ENCODE peak calls at places on chromosomes 4 and X, in nine cellular contexts. W is endothelial cell of umbilical vein, B is HL-60, K is GM12892, U is suprapubic skin, P is HCT116, F is HepG2, D is breast epithelium, T is esophagus muscularis mucosa. Y is an unnamed sample.
A peak's percentile ranks its signal among the peaks of the same experiment; 100 is the strongest.

GRCh38 chr4:147349199-147349598 is 131.7 kb upstream of the EDNRA start:
- DNase-seq in W (no peak), B (no peak), K (no peak), U (no peak), P (no peak), F (no peak), D (no peak), T (no peak), Y (no peak)

GRCh38 chr4:22634541-22635181 is 58.1 kb upstream of the GBA3 start:
- DNase-seq in W (no peak), B (no peak), K (no peak), U (no peak), P (no peak), F (no peak), D (no peak), T (no peak), Y (no peak)

GRCh38 chrX:130741584-130741983 is 161.4 kb downstream of the ENOX2 start:
- DNase-seq in W (peak; percentile 39), B (no peak), K (no peak), U (no peak), P (no peak), F (no peak), D (no peak), T (no peak), Y (no peak)

GRCh38 chr4:100679926-100680325 is 162.1 kb upstream of the EMCN start:
- DNase-seq in W (peak; percentile 14), B (no peak), K (no peak), U (no peak), P (no peak), F (no peak), D (no peak), T (no peak), Y (no peak)

GRCh38 chr4:139530833-139531427 is 25.1 kb downstream of the SETD7 start:
- DNase-seq in W (peak; percentile 50), B (peak; percentile 78), K (peak; percentile 20), U (no peak), P (peak; percentile 13), F (peak; percentile 35), D (no peak), T (no peak), Y (peak; percentile 42)

GRCh38 chr4:110516106-110516922 is 40.4 kb downstream of the ENPEP start:
- DNase-seq in W (peak; percentile 86), B (peak; percentile 49), K (no peak), U (no peak), P (peak; percentile 72), F (peak; percentile 68), D (peak; percentile 73), T (no peak), Y (no peak)

GRCh38 chr4:70915048-70915815 is 13.1 kb downstream of the MOB1B start:
- DNase-seq in W (no peak), B (no peak), K (no peak), U (no peak), P (no peak), F (no peak), D (no peak), T (no peak), Y (no peak)

GRCh38 chrX:20267924-20268701 is 1.4 kb upstream of the RPS6KA3 start:
- DNase-seq in W (peak; percentile 28), B (no peak), K (peak; percentile 24), U (peak; percentile 74), P (no peak), F (no peak), D (peak; percentile 52), T (no peak), Y (peak; percentile 84)

GRCh38 chr4:76334885-76335284 is 28.4 kb downstream of the STBD1 start:
- DNase-seq in W (no peak), B (no peak), K (no peak), U (no peak), P (no peak), F (no peak), D (no peak), T (no peak), Y (no peak)

GRCh38 chr4:6770581-6771228 is 11.8 kb upstream of the KIAA0232 start:
- DNase-seq in W (no peak), B (no peak), K (no peak), U (peak; percentile 54), P (no peak), F (no peak), D (no peak), T (no peak), Y (no peak)

GRCh38 chr4:86977621-86978184 is 42.9 kb downstream of the AFF1 start:
- DNase-seq in W (peak; percentile 94), B (no peak), K (peak; percentile 27), U (no peak), P (peak; percentile 73), F (peak; percentile 96), D (no peak), T (no peak), Y (no peak)

GRCh38 chr4:153222790-153223417 is 18.7 kb downstream of the TRIM2 start:
- DNase-seq in W (peak; percentile 69), B (peak; percentile 11), K (peak; percentile 33), U (peak; percentile 80), P (no peak), F (no peak), D (peak; percentile 60), T (no peak), Y (peak; percentile 41)

GRCh38 chr4:87824352-87824751 is 8.4 kb upstream of the MEPE start:
- DNase-seq in W (no peak), B (no peak), K (no peak), U (no peak), P (no peak), F (no peak), D (no peak), T (no peak), Y (no peak)

GRCh38 chrX:53456254-53456653 is 22.1 kb upstream of the HSD17B10 start:
- DNase-seq in W (no peak), B (no peak), K (no peak), U (no peak), P (no peak), F (no peak), D (no peak), T (no peak), Y (no peak)

GRCh38 chr4:40559585-40560465 is 69.8 kb downstream of the RBM47 start:
- DNase-seq in W (no peak), B (no peak), K (no peak), U (no peak), P (no peak), F (no peak), D (no peak), T (no peak), Y (no peak)

GRCh38 chrX:151736685-151737084 is 2.1 kb downstream of the CNGA2 start:
- DNase-seq in W (no peak), B (no peak), K (no peak), U (no peak), P (no peak), F (no peak), D (no peak), T (no peak), Y (no peak)

GRCh38 chr4:165723051-165723805 is 149.8 kb upstream of the TLL1 start:
- DNase-seq in W (no peak), B (no peak), K (no peak), U (no peak), P (no peak), F (no peak), D (no peak), T (no peak), Y (no peak)

GRCh38 chr4:184385705-184386141 is 88.6 kb downstream of the IRF2 start:
- DNase-seq in W (peak; percentile 69), B (peak; percentile 19), K (no peak), U (no peak), P (no peak), F (peak; percentile 92), D (no peak), T (no peak), Y (no peak)

GRCh38 chr4:133694416-133694815 is 507.2 kb downstream of the PABPC4L start:
- DNase-seq in W (no peak), B (no peak), K (no peak), U (no peak), P (no peak), F (no peak), D (no peak), T (no peak), Y (no peak)

DNA sequence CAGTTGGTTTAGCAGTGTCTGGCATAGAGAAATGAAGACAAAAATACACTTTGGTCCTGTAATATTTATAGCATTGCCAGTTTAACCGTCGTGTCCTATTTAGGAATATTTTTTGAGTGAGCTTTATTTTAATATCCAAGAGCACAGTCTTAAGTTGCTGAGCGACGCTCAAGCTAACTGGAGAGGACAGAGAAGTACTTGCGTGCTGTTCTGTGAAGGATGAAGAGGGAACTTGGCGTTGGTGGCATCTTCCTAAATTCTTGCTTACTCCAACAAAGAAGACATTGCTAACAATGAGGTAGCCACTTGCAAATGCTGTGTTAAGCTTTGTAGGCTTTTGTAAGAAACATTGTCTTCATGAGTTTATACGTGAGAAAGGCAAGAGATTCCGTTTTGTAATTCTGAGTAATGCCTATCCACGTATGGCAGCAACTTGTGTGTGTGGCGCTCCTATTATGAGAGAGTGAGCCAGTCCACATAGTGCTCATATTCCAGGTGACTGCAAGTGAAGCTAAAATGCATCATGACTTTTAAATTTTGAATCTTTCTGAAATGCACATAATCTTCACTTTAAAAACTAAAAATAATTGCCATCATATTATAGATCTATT is 50.6 kb downstream of the SYNPO2 start:
- DNase-seq in W (no peak), B (no peak), K (no peak), U (no peak), P (no peak), F (no peak), D (no peak), T (no peak), Y (no peak)
- TF ChIP-seq POLR2AphosphoS5 in W (no peak), B (no peak), K (no peak), U (no peak), P (no peak), F (no peak), D (no peak), T (peak; percentile 86), Y (no peak)

GRCh38 chr4:2934077-2934812 is 29.0 kb downstream of the NOP14 start:
- DNase-seq in W (peak; percentile 20), B (peak; percentile 92), K (no peak), U (peak; percentile 87), P (no peak), F (no peak), D (peak; percentile 75), T (peak; percentile 94), Y (peak; percentile 93)
- TF ChIP-seq POLR2AphosphoS5 in W (peak; percentile 34), B (peak; percentile 59), K (no peak), U (no peak), P (no peak), F (no peak), D (no peak), T (no peak), Y (no peak)

DNA sequence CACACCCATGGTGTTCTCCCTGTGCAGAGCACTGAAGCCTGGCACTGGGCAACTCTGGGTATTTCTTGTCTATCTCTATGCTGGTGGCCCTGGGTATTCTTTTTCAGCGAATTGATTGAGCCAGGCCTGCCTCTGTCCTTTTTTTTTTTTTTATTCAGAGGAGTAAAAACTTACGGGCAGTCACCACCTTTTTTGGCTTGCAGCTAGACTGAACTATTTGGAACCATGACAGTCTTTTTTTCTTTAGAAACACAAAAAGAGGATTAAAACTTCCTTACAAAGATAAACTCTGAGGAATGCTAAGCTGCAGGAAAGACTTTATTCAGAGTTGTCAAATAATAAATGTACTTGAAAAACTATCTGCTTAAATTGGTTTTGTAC is 119.2 kb upstream of the STIM2 start:
- DNase-seq in W (no peak), B (no peak), K (no peak), U (no peak), P (no peak), F (no peak), D (no peak), T (no peak), Y (no peak)
- TF ChIP-seq POLR2AphosphoS5 in W (no peak), B (no peak), K (no peak), U (no peak), P (no peak), F (no peak), D (no peak), T (no peak), Y (no peak)

GRCh38 chr4:28259951-28260350 is 1399.3 kb downstream of the STIM2 start:
- DNase-seq in W (no peak), B (no peak), K (no peak), U (no peak), P (no peak), F (no peak), D (no peak), T (no peak), Y (no peak)
- TF ChIP-seq POLR2AphosphoS5 in W (no peak), B (no peak), K (no peak), U (no peak), P (no peak), F (no peak), D (no peak), T (no peak), Y (no peak)

Y was measured in upper lobe of left lung.